ENCODE peak calls at places on chromosomes 13 and 19, in four cellular contexts. One of them, this sample, is unnamed.

GRCh38 chr19:8473652-8474476 is 28.6 kb downstream of the PRAM1 start:
- DNase-seq in cardiac muscle cell: no peak
- DNase-seq in activated CD4-positive, alpha-beta T cell treated with anti-CD3 and anti-CD28 coated beads, Interleukin-2, amount 50 U/mL, for 4 hours: no peak
- DNase-seq in AG04449: no peak
- DNase-seq in this sample: no peak

GRCh38 chr19:5358173-5358800 is 17.7 kb upstream of the PTPRS start:
- DNase-seq in cardiac muscle cell: peak
- DNase-seq in activated CD4-positive, alpha-beta T cell treated with anti-CD3 and anti-CD28 coated beads, Interleukin-2, amount 50 U/mL, for 4 hours: no peak
- DNase-seq in AG04449: no peak
- DNase-seq in this sample: no peak

GRCh38 chr19:6660930-6661329 is 9.0 kb downstream of the TNFSF14 start:
- DNase-seq in cardiac muscle cell: peak
- DNase-seq in activated CD4-positive, alpha-beta T cell treated with anti-CD3 and anti-CD28 coated beads, Interleukin-2, amount 50 U/mL, for 4 hours: no peak
- DNase-seq in AG04449: no peak
- DNase-seq in this sample: no peak

GRCh38 chr13:67125681-67126080 is 104.5 kb downstream of the PCDH9 start:
- DNase-seq in cardiac muscle cell: no peak
- DNase-seq in activated CD4-positive, alpha-beta T cell treated with anti-CD3 and anti-CD28 coated beads, Interleukin-2, amount 50 U/mL, for 4 hours: no peak
- DNase-seq in AG04449: no peak
- DNase-seq in this sample: no peak

GRCh38 chr13:32316476-32316875 is 1.2 kb downstream of the BRCA2 start:
- DNase-seq in cardiac muscle cell: no peak
- DNase-seq in activated CD4-positive, alpha-beta T cell treated with anti-CD3 and anti-CD28 coated beads, Interleukin-2, amount 50 U/mL, for 4 hours: no peak
- DNase-seq in AG04449: no peak
- DNase-seq in this sample: no peak

GRCh38 chr13:24183741-24184182 is 23.2 kb downstream of the SPATA13 start:
- DNase-seq in cardiac muscle cell: no peak
- DNase-seq in activated CD4-positive, alpha-beta T cell treated with anti-CD3 and anti-CD28 coated beads, Interleukin-2, amount 50 U/mL, for 4 hours: no peak
- DNase-seq in AG04449: no peak
- DNase-seq in this sample: no peak

GRCh38 chr19:49528211-49528771 is 488 bp downstream of the RCN3 start:
- DNase-seq in cardiac muscle cell: no peak
- DNase-seq in activated CD4-positive, alpha-beta T cell treated with anti-CD3 and anti-CD28 coated beads, Interleukin-2, amount 50 U/mL, for 4 hours: no peak
- DNase-seq in AG04449: no peak
- DNase-seq in this sample: peak

GRCh38 chr19:14433454-14434156 is 499 bp downstream of the PKN1 start:
- DNase-seq in cardiac muscle cell: no peak
- DNase-seq in activated CD4-positive, alpha-beta T cell treated with anti-CD3 and anti-CD28 coated beads, Interleukin-2, amount 50 U/mL, for 4 hours: peak
- DNase-seq in AG04449: no peak
- DNase-seq in this sample: no peak

GRCh38 chr13:21917046-21918010 is 246.5 kb downstream of the FGF9 start:
- DNase-seq in cardiac muscle cell: no peak
- DNase-seq in activated CD4-positive, alpha-beta T cell treated with anti-CD3 and anti-CD28 coated beads, Interleukin-2, amount 50 U/mL, for 4 hours: no peak
- DNase-seq in AG04449: no peak
- DNase-seq in this sample: no peak

GRCh38 chr13:52118595-52118994 is 10.3 kb downstream of the NEK5 start:
- DNase-seq in cardiac muscle cell: no peak
- DNase-seq in activated CD4-positive, alpha-beta T cell treated with anti-CD3 and anti-CD28 coated beads, Interleukin-2, amount 50 U/mL, for 4 hours: no peak
- DNase-seq in AG04449: no peak
- DNase-seq in this sample: no peak

GRCh38 chr19:31351212-31352193 is 2.3 kb upstream of the TSHZ3 start:
- DNase-seq in cardiac muscle cell: peak
- DNase-seq in activated CD4-positive, alpha-beta T cell treated with anti-CD3 and anti-CD28 coated beads, Interleukin-2, amount 50 U/mL, for 4 hours: no peak
- DNase-seq in AG04449: no peak
- DNase-seq in this sample: peak

GRCh38 chr13:32639502-32640105 is 53.4 kb downstream of the PDS5B start:
- DNase-seq in cardiac muscle cell: peak
- DNase-seq in activated CD4-positive, alpha-beta T cell treated with anti-CD3 and anti-CD28 coated beads, Interleukin-2, amount 50 U/mL, for 4 hours: peak
- DNase-seq in AG04449: peak
- DNase-seq in this sample: peak

GRCh38 chr13:75489502-75490263 is 7.7 kb upstream of the TBC1D4 start:
- DNase-seq in cardiac muscle cell: no peak
- DNase-seq in activated CD4-positive, alpha-beta T cell treated with anti-CD3 and anti-CD28 coated beads, Interleukin-2, amount 50 U/mL, for 4 hours: no peak
- DNase-seq in AG04449: no peak
- DNase-seq in this sample: peak

GRCh38 chr13:72379581-72379980 is 347.8 kb downstream of the MZT1 start:
- DNase-seq in cardiac muscle cell: no peak
- DNase-seq in activated CD4-positive, alpha-beta T cell treated with anti-CD3 and anti-CD28 coated beads, Interleukin-2, amount 50 U/mL, for 4 hours: no peak
- DNase-seq in AG04449: no peak
- DNase-seq in this sample: no peak

GRCh38 chr19:40305403-40305802 is 20.3 kb upstream of the AKT2 start:
- DNase-seq in cardiac muscle cell: peak
- DNase-seq in activated CD4-positive, alpha-beta T cell treated with anti-CD3 and anti-CD28 coated beads, Interleukin-2, amount 50 U/mL, for 4 hours: peak
- DNase-seq in AG04449: peak
- DNase-seq in this sample: peak

GRCh38 chr13:30735025-30735967 is at the start of gene ALOX5AP:
- DNase-seq in cardiac muscle cell: no peak
- DNase-seq in activated CD4-positive, alpha-beta T cell treated with anti-CD3 and anti-CD28 coated beads, Interleukin-2, amount 50 U/mL, for 4 hours: no peak
- DNase-seq in AG04449: no peak
- DNase-seq in this sample: no peak

This sample was measured in LHCN-M2.